ENCODE peak calls at places on chromosomes 4 and X, in four cellular contexts. I is endodermal cell, S is fibroblast of pulmonary artery, L is endothelial cell. Q is an unnamed sample.

GRCh38 chrX:17459596-17459995 is 84.6 kb downstream of the NHS start:
- DNase-seq in I (no peak), S (peak), L (no peak), Q (no peak)

GRCh38 chrX:39445336-39445735 is 644.1 kb downstream of the MID1IP1 start:
- DNase-seq in I (peak), S (peak), L (peak), Q (no peak)

GRCh38 chr4:5078015-5078414 is 26.7 kb downstream of the STK32B start:
- DNase-seq in I (no peak), S (no peak), L (no peak), Q (no peak)

GRCh38 chrX:96435636-96436035 is 249.0 kb upstream of the DIAPH2 start:
- DNase-seq in I (no peak), S (peak), L (no peak), Q (no peak)

GRCh38 chr4:159075531-159075932 is 27.3 kb upstream of the RAPGEF2 start:
- DNase-seq in I (no peak), S (no peak), L (no peak), Q (no peak)

GRCh38 chr4:31175242-31175910 is 455.2 kb downstream of the PCDH7 start:
- DNase-seq in I (no peak), S (no peak), L (no peak), Q (no peak)

GRCh38 chr4:80812145-80812544 is 218.4 kb upstream of the BMP3 start:
- DNase-seq in I (no peak), S (no peak), L (no peak), Q (no peak)

GRCh38 chrX:74119016-74119910 is 184.7 kb upstream of the ZCCHC13 start:
- DNase-seq in I (no peak), S (peak), L (no peak), Q (no peak)

GRCh38 chr4:57426779-57427395 is 316.7 kb upstream of the IGFBP7 start:
- DNase-seq in I (peak), S (peak), L (peak), Q (no peak)

GRCh38 chr4:187414716-187415115 is 580.9 kb upstream of the ZFP42 start:
- DNase-seq in I (no peak), S (no peak), L (no peak), Q (no peak)

GRCh38 chrX:26918633-26919032 is 544.5 kb downstream of the PPP4R3C start:
- DNase-seq in I (peak), S (peak), L (no peak), Q (no peak)

GRCh38 chr4:14000091-14000814 is 372.7 kb upstream of the BOD1L1 start:
- DNase-seq in I (no peak), S (no peak), L (no peak), Q (no peak)

GRCh38 chr4:88445252-88445651 is 11.7 kb upstream of the HERC5 start:
- DNase-seq in I (no peak), S (no peak), L (no peak), Q (no peak)

GRCh38 chr4:121221608-121222007 is 57.5 kb upstream of the TNIP3 start:
- DNase-seq in I (no peak), S (no peak), L (no peak), Q (no peak)

GRCh38 chr4:77040856-77041576 is 34.8 kb downstream of the CCNI start:
- DNase-seq in I (no peak), S (no peak), L (no peak), Q (no peak)

GRCh38 chrX:115625577-115626301 is 64.8 kb downstream of the PLS3 start:
- DNase-seq in I (no peak), S (peak), L (no peak), Q (no peak)

GRCh38 chr4:121827851-121828250 is 4.2 kb upstream of the CCNA2 start:
- DNase-seq in I (no peak), S (peak), L (no peak), Q (no peak)

GRCh38 chr4:148376151-148376550 is 66.1 kb downstream of the NR3C2 start:
- DNase-seq in I (no peak), S (peak), L (no peak), Q (no peak)

DNA sequence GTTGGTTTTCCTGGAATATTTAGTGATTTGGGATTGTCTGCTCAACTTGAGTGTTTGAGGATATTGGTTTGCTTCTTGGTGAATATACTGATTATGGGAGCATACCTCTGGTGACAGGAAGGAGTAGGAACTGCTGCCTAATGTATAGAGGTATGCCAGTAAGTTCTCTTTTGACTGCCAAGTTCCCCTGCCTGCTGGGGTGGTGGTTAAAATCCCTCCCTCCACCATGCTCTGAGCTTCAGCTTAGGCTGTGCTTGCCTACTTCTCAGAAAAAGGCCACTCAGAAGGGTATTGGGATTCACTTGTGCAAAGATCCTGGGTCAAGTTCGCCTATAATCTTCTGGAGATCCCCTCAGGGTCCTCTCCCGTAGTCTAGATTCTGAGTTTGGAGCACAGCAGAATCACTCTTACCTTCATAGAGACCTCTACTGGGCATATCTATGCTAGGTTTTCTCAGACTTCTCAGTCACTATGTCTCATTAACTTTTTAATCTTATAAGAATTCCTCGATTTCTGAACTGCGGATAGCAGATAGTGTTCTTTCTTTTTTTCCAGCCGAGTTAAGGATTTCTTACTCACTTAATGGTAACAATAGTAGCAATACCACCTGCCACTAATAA is 44.7 kb upstream of the DCK start:
- DNase-seq in I (no peak), S (no peak), L (no peak), Q (no peak)
- TF ChIP-seq CTCF in I (peak), S (no peak), L (no peak), Q (no peak)

GRCh38 chrX:16282209-16282608 is 114.9 kb downstream of the MAGEB17 start:
- DNase-seq in I (no peak), S (no peak), L (no peak), Q (no peak)
- TF ChIP-seq CTCF in I (peak), S (no peak), L (no peak), Q (no peak)

GRCh38 chr4:139582044-139582443 is 26.0 kb upstream of the SETD7 start:
- DNase-seq in I (no peak), S (no peak), L (no peak), Q (no peak)
- TF ChIP-seq CTCF in I (no peak), S (peak), L (no peak), Q (no peak)

DNA sequence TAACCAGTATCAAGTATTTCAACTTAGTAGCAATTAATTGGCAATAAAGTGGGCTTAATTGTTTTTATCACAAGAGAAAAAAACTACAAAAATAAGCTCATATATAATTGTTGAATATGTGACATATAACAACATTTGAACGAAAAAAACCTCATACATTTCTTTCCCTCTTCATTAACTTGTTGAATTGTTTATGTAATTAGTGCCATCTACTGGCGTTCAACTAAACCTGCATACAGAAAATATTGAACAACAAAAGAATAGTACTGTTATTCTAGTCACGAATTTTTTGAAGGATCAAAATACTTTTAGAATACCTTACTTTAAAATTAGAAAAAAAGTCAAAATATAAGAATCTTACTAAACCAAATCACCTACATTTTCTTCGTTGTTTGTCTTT is 586.5 kb upstream of the FTHL17 start:
- DNase-seq in I (no peak), S (peak), L (no peak), Q (no peak)
- TF ChIP-seq CTCF in I (peak), S (peak), L (peak), Q (peak)

GRCh38 chrX:99301990-99302389 is 1108.1 kb downstream of the PCDH19 start:
- DNase-seq in I (no peak), S (peak), L (no peak), Q (no peak)
- TF ChIP-seq CTCF in I (peak), S (no peak), L (peak), Q (peak)

DNA sequence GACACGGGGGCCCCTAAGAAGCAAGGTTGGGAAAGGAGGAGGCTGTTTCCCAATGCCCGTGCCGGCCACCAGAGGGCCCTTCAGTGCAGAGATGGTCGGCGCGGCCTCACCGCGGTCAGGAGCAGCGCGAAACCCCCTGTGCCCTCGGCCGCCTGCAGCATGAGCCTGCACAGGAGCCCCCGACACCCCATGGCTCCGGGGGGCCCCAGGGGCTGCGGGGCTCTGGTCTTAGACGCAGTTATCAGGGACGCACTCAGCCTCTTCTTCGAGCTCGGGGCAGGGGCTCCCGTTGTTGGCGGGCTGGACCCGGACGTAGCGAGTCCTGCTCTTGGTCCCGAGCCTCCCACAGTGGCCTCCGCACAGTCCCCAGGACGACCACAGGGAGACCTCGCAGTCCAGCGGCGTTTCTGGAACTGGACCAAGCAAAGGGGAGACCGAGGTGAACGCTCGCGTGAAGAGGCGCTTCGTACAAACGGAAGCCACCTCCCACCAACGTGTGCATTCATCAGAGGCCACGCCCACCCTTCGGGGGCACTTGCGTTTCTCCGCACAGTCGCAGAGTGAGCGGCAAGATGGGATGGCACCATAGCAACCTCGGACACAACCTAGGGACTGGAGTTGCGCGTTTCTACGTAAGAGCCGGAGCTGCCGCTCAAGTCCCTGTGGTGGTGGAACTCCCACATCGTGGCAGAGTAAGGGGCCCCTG is 5.0 kb downstream of the SPON2 start:
- DNase-seq in I (peak), S (peak), L (peak), Q (peak)
- TF ChIP-seq CTCF in I (peak), S (peak), L (peak), Q (peak)

GRCh38 chr4:139768913-139769312 is 103.3 kb downstream of the MGST2 start:
- DNase-seq in I (peak), S (no peak), L (no peak), Q (no peak)
- TF ChIP-seq CTCF in I (peak), S (peak), L (peak), Q (no peak)

DNA sequence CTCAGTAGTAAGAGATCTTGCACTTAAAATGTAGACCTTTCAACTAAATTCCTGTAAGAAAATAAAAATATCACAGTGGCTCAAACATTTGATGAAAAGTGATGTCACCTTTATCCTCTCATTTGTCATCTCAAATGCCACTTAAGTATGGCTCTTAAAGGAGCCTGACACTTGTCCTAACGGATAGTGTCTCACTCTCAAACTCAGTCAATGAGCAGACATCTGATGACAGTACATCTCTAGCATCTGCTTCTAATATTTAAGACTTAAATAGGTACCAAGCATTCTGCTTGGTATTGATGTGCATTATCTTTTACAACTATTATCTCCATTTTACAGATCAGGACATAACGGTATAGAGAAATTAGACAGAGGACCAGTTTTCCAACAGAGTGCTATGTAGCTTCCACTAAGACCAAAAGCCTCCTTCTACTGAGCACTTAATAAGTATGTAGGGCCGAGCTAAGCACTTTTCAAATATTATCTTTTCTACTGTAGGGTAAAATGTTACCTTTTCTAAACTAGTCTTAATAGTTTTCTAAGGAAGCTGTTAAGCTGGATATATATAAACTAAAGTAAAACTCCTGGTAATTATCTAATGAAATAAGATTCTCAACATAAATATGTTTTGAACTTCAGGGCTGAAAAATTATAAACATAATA is 110.2 kb downstream of the PDE5A start:
- DNase-seq in I (no peak), S (no peak), L (no peak), Q (no peak)
- TF ChIP-seq CTCF in I (no peak), S (no peak), L (no peak), Q (no peak)

GRCh38 chrX:106039920-106040319 is 1.4 kb upstream of the SERPINA7 start:
- DNase-seq in I (peak), S (peak), L (no peak), Q (no peak)
- TF ChIP-seq CTCF in I (peak), S (peak), L (no peak), Q (peak)

Q was measured in psoas muscle.